ENCODE peak calls at places on chromosomes 7 and 10, in four cellular contexts. One of them, this sample, is unnamed.

GRCh38 chr10:19945275-19945674 is 129.0 kb downstream of the PLXDC2 start:
- DNase-seq in lung: no peak
- DNase-seq in Calu3: no peak
- DNase-seq in mucosa of gallbladder: peak
- DNase-seq in this sample: no peak

GRCh38 chr10:54484186-54484585 is 316.8 kb downstream of the PCDH15 start:
- DNase-seq in mucosa of gallbladder: no peak
- DNase-seq in Calu3: no peak
- DNase-seq in lung: no peak
- DNase-seq in this sample: no peak

GRCh38 chr7:46145412-46145811 is 224.3 kb upstream of the IGFBP3 start:
- DNase-seq in Calu3: peak
- DNase-seq in lung: no peak
- DNase-seq in mucosa of gallbladder: peak
- DNase-seq in this sample: no peak

GRCh38 chr7:114345494-114345893 is 69.1 kb upstream of the FOXP2 start:
- DNase-seq in Calu3: no peak
- DNase-seq in mucosa of gallbladder: no peak
- DNase-seq in lung: no peak
- DNase-seq in this sample: no peak

GRCh38 chr10:106705576-106706526 is 458.7 kb downstream of the SORCS1 start:
- DNase-seq in mucosa of gallbladder: peak
- DNase-seq in lung: peak
- DNase-seq in Calu3: peak
- DNase-seq in this sample: no peak

GRCh38 chr7:129906700-129907099 is 46.1 kb downstream of the UBE2H start:
- DNase-seq in lung: no peak
- DNase-seq in Calu3: peak
- DNase-seq in mucosa of gallbladder: peak
- DNase-seq in this sample: no peak

GRCh38 chr10:62831346-62831745 is 15.2 kb upstream of the EGR2 start:
- DNase-seq in lung: no peak
- DNase-seq in mucosa of gallbladder: no peak
- DNase-seq in Calu3: no peak
- DNase-seq in this sample: no peak

GRCh38 chr10:110893559-110894179 is 21.9 kb downstream of the PDCD4 start:
- DNase-seq in mucosa of gallbladder: no peak
- DNase-seq in Calu3: no peak
- DNase-seq in lung: no peak
- DNase-seq in this sample: no peak

GRCh38 chr7:121083138-121083789 is 94.8 kb downstream of the CPED1 start:
- DNase-seq in Calu3: peak
- DNase-seq in lung: no peak
- DNase-seq in mucosa of gallbladder: no peak
- DNase-seq in this sample: no peak

GRCh38 chr10:49407552-49408137 is 11.8 kb upstream of the DRGX start:
- DNase-seq in mucosa of gallbladder: peak
- DNase-seq in lung: peak
- DNase-seq in Calu3: peak
- DNase-seq in this sample: peak

GRCh38 chr7:54831644-54832095 is 72.7 kb upstream of the SEC61G start:
- DNase-seq in lung: no peak
- DNase-seq in mucosa of gallbladder: no peak
- DNase-seq in Calu3: peak
- DNase-seq in this sample: no peak

GRCh38 chr10:89357096-89357495 is 20.8 kb upstream of the IFIT1B start:
- DNase-seq in Calu3: no peak
- DNase-seq in mucosa of gallbladder: no peak
- DNase-seq in lung: no peak
- DNase-seq in this sample: no peak

GRCh38 chr10:4353964-4354363 is 472.0 kb upstream of the AKR1E2 start:
- DNase-seq in mucosa of gallbladder: no peak
- DNase-seq in Calu3: peak
- DNase-seq in lung: no peak
- DNase-seq in this sample: no peak

GRCh38 chr10:93006435-93007039 is 54.1 kb upstream of the CYP26C1 start:
- DNase-seq in Calu3: peak
- DNase-seq in lung: no peak
- DNase-seq in mucosa of gallbladder: no peak
- DNase-seq in this sample: no peak

GRCh38 chr10:8056378-8056777 is 1.9 kb downstream of the GATA3 start:
- DNase-seq in lung: no peak
- DNase-seq in mucosa of gallbladder: no peak
- DNase-seq in Calu3: no peak
- DNase-seq in this sample: no peak

GRCh38 chr10:110074986-110075664 is 67.3 kb downstream of the ADD3 start:
- DNase-seq in mucosa of gallbladder: no peak
- DNase-seq in lung: no peak
- DNase-seq in Calu3: no peak
- DNase-seq in this sample: no peak

GRCh38 chr10:80324086-80324485 is 32.5 kb downstream of the DYDC1 start:
- DNase-seq in mucosa of gallbladder: no peak
- DNase-seq in lung: no peak
- DNase-seq in Calu3: no peak
- DNase-seq in this sample: no peak

GRCh38 chr7:25009271-25009670 is 29.3 kb upstream of the OSBPL3 start:
- DNase-seq in mucosa of gallbladder: no peak
- DNase-seq in Calu3: no peak
- DNase-seq in lung: peak
- DNase-seq in this sample: no peak

GRCh38 chr10:62153191-62153590 is 115.5 kb downstream of the RTKN2 start:
- DNase-seq in lung: no peak
- DNase-seq in Calu3: no peak
- DNase-seq in mucosa of gallbladder: no peak
- DNase-seq in this sample: no peak

GRCh38 chr7:15889501-15889900 is 203.0 kb upstream of the MEOX2 start:
- DNase-seq in lung: no peak
- DNase-seq in Calu3: peak
- DNase-seq in mucosa of gallbladder: no peak
- DNase-seq in this sample: no peak

GRCh38 chr7:138015096-138015495 is 13.2 kb upstream of the CREB3L2 start:
- DNase-seq in lung: no peak
- DNase-seq in mucosa of gallbladder: no peak
- DNase-seq in Calu3: no peak
- DNase-seq in this sample: no peak

GRCh38 chr10:75530337-75530736 is 98.9 kb downstream of the LRMDA start:
- DNase-seq in mucosa of gallbladder: no peak
- DNase-seq in lung: no peak
- DNase-seq in Calu3: peak
- DNase-seq in this sample: no peak

GRCh38 chr10:52752261-52752660 is 20.3 kb downstream of the MBL2 start:
- DNase-seq in mucosa of gallbladder: no peak
- DNase-seq in Calu3: no peak
- DNase-seq in lung: no peak
- DNase-seq in this sample: no peak

This sample was measured in effector CD8-positive, alpha-beta T cell.